ENCODE peak calls at places on chromosomes 11 and 22, in six cellular contexts. L is Ammon's horn, J is iPS-NIHi11, W is HuH-7.5, A is activated gamma-delta T cell treated with Interleukin-2 at 50 U/mL for 16 hours, Y is LHCN-M2. E is an unnamed sample.

GRCh38 chr11:79414644-79415317 is 26.0 kb downstream of the TENM4 start:
- DNase-seq in J (no peak), W (no peak), Y (peak), L (no peak), A (no peak), E (no peak)

GRCh38 chr11:110076388-110076965 is 16.7 kb upstream of the ZC3H12C start:
- DNase-seq in L (no peak), W (no peak), A (no peak), Y (no peak), J (no peak), E (peak)

GRCh38 chr11:75520688-75521087 is 5.1 kb downstream of the GDPD5 start:
- DNase-seq in L (no peak), W (no peak), J (no peak), A (no peak), Y (peak), E (no peak)

GRCh38 chr11:92324890-92325289 is 100.3 kb downstream of the FAT3 start:
- DNase-seq in J (no peak), L (no peak), Y (no peak), W (no peak), A (no peak), E (no peak)

GRCh38 chr11:100869328-100869727 is 182.2 kb downstream of the ARHGAP42 start:
- DNase-seq in W (no peak), A (no peak), J (no peak), L (no peak), Y (no peak), E (no peak)

GRCh38 chr11:69615545-69616278 is 25.2 kb upstream of the CCND1 start:
- DNase-seq in A (no peak), J (no peak), L (no peak), W (peak), Y (no peak), E (no peak)

GRCh38 chr11:2691991-2692841 is 7.6 kb downstream of the KCNQ1OT1 start:
- DNase-seq in J (peak), L (no peak), W (no peak), Y (no peak), A (no peak), E (peak)

GRCh38 chr11:459511-460220 is 9.6 kb downstream of the PTDSS2 start:
- DNase-seq in L (no peak), Y (no peak), J (no peak), A (no peak), W (no peak), E (no peak)

GRCh38 chr11:123430736-123431356 is 777 bp downstream of the GRAMD1B start:
- DNase-seq in A (peak), W (no peak), J (peak), L (peak), Y (peak), E (peak)

GRCh38 chr22:24758164-24758799 is 16.2 kb downstream of the PIWIL3 start:
- DNase-seq in Y (peak), W (peak), J (peak), L (peak), A (peak), E (peak)

GRCh38 chr22:35322893-35323292 is 23.2 kb downstream of the TOM1 start:
- DNase-seq in W (no peak), L (no peak), J (no peak), A (no peak), Y (no peak), E (no peak)

GRCh38 chr11:133964946-133965632 is 8.3 kb upstream of the IGSF9B start:
- DNase-seq in L (no peak), Y (peak), J (no peak), W (no peak), A (no peak), E (no peak)

GRCh38 chr11:65204646-65205601 is 23.2 kb downstream of the CAPN1 start:
- DNase-seq in Y (peak), A (peak), J (peak), W (peak), L (peak), E (peak)

GRCh38 chr22:37647928-37648327 is 8.5 kb downstream of the SH3BP1 start:
- DNase-seq in Y (no peak), J (no peak), L (no peak), A (no peak), W (no peak), E (no peak)

GRCh38 chr11:72522186-72522585 is 87.9 kb upstream of the CLPB start:
- DNase-seq in Y (no peak), L (peak), W (no peak), J (no peak), A (no peak), E (no peak)

GRCh38 chr11:20913113-20913512 is 243.7 kb downstream of the NELL1 start:
- DNase-seq in J (no peak), A (no peak), L (no peak), Y (no peak), W (no peak), E (no peak)

GRCh38 chr22:39536711-39537110 is 4.2 kb upstream of the RPS19BP1 start:
- DNase-seq in W (no peak), J (no peak), L (no peak), Y (no peak), A (no peak), E (no peak)